ENCODE peak calls at places on chromosomes 1 and 21, in eight cellular contexts. One of them, this sample, is unnamed.
A peak's percentile ranks its signal among the peaks of the same experiment; 100 is the strongest.

GRCh38 chr1:183840140-183840539 is 35.2 kb downstream of the RGL1 start:
- DNase-seq in neural progenitor cell: no peak
- DNase-seq in upper lobe of right lung: no peak
- DNase-seq in RWPE1: peak; percentile 41
- DNase-seq in gastrocnemius medialis: no peak
- DNase-seq in breast epithelium: no peak
- DNase-seq in heart right ventricle: no peak
- DNase-seq in fibroblast of lung: peak; percentile 81
- DNase-seq in this sample: no peak

GRCh38 chr1:222910699-222911098 is 95.9 kb downstream of the DISP1 start:
- DNase-seq in heart right ventricle: no peak
- DNase-seq in breast epithelium: no peak
- DNase-seq in gastrocnemius medialis: no peak
- DNase-seq in upper lobe of right lung: no peak
- DNase-seq in fibroblast of lung: peak; percentile 77
- DNase-seq in RWPE1: no peak
- DNase-seq in neural progenitor cell: no peak
- DNase-seq in this sample: no peak

GRCh38 chr1:210053126-210053525 is 115.1 kb downstream of the SYT14 start:
- DNase-seq in heart right ventricle: no peak
- DNase-seq in RWPE1: no peak
- DNase-seq in neural progenitor cell: no peak
- DNase-seq in breast epithelium: no peak
- DNase-seq in gastrocnemius medialis: no peak
- DNase-seq in upper lobe of right lung: no peak
- DNase-seq in fibroblast of lung: no peak
- DNase-seq in this sample: no peak

GRCh38 chr1:55374801-55375616 is 159.8 kb upstream of the USP24 start:
- DNase-seq in neural progenitor cell: no peak
- DNase-seq in fibroblast of lung: no peak
- DNase-seq in RWPE1: peak; percentile 24
- DNase-seq in upper lobe of right lung: no peak
- DNase-seq in heart right ventricle: no peak
- DNase-seq in gastrocnemius medialis: peak; percentile 74
- DNase-seq in breast epithelium: no peak
- DNase-seq in this sample: no peak

GRCh38 chr1:202625416-202626360 is 84.6 kb downstream of the SYT2 start:
- DNase-seq in fibroblast of lung: peak; percentile 57
- DNase-seq in heart right ventricle: peak; percentile 79
- DNase-seq in breast epithelium: peak; percentile 36
- DNase-seq in neural progenitor cell: peak; percentile 85
- DNase-seq in upper lobe of right lung: peak; percentile 83
- DNase-seq in gastrocnemius medialis: peak; percentile 61
- DNase-seq in RWPE1: peak; percentile 72
- DNase-seq in this sample: peak; percentile 70

GRCh38 chr21:29299046-29299905 is 554 bp downstream of the BACH1 start:
- DNase-seq in neural progenitor cell: peak; percentile 78
- DNase-seq in RWPE1: peak; percentile 49
- DNase-seq in heart right ventricle: peak; percentile 65
- DNase-seq in gastrocnemius medialis: peak; percentile 64
- DNase-seq in breast epithelium: peak; percentile 36
- DNase-seq in upper lobe of right lung: peak; percentile 86
- DNase-seq in fibroblast of lung: peak; percentile 63
- DNase-seq in this sample: peak; percentile 70

GRCh38 chr1:42830631-42831030 is 13.4 kb upstream of the SVBP start:
- DNase-seq in gastrocnemius medialis: no peak
- DNase-seq in RWPE1: no peak
- DNase-seq in breast epithelium: no peak
- DNase-seq in fibroblast of lung: no peak
- DNase-seq in heart right ventricle: no peak
- DNase-seq in upper lobe of right lung: no peak
- DNase-seq in neural progenitor cell: no peak
- DNase-seq in this sample: no peak

GRCh38 chr1:151720974-151721787 is at the start of gene RIIAD1:
- DNase-seq in gastrocnemius medialis: no peak
- DNase-seq in RWPE1: peak; percentile 42
- DNase-seq in fibroblast of lung: peak; percentile 10
- DNase-seq in neural progenitor cell: peak; percentile 89
- DNase-seq in breast epithelium: no peak
- DNase-seq in upper lobe of right lung: no peak
- DNase-seq in heart right ventricle: peak; percentile 51
- DNase-seq in this sample: no peak

DNA sequence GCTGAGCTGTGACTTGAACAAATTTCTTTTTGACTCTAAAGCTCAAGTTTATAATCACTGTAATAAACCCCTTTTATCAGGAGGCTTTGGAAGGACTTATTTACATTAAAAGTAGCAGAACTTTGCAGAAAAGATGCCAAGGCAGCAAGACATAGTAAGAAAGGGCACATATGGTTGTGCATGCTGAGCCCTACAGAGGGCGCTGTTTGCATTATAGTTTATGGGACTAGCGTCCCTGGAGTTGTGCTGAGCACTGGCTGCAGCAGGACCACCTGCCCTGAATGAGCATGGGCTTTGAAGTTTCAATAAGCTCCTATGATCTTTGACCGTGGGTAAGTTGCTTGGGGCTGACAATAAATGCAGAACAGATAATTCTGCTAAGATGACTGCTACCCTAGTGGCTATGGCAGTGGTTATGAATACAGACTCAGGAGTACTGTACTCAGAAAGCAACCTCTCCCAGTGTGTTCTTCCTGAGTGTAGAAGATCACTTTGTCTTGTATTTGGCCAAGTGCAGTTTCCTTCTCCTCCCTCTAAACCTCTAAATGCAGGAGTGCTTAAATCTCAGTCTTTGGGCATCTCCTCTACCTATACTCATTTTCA is 45.4 kb upstream of the USP1 start:
- DNase-seq in neural progenitor cell: peak; percentile 85
- DNase-seq in fibroblast of lung: no peak
- DNase-seq in heart right ventricle: no peak
- DNase-seq in RWPE1: no peak
- DNase-seq in gastrocnemius medialis: no peak
- DNase-seq in upper lobe of right lung: no peak
- DNase-seq in breast epithelium: no peak
- DNase-seq in this sample: no peak
- TF ChIP-seq CTCF in neural progenitor cell: peak; percentile 85
- TF ChIP-seq CTCF in fibroblast of lung: peak; percentile 29
- TF ChIP-seq CTCF in heart right ventricle: no peak
- TF ChIP-seq CTCF in RWPE1: no peak
- TF ChIP-seq CTCF in gastrocnemius medialis: peak; percentile 23
- TF ChIP-seq CTCF in upper lobe of right lung: peak; percentile 34
- TF ChIP-seq CTCF in breast epithelium: no peak
- TF ChIP-seq CTCF in this sample: no peak

GRCh38 chr1:19485362-19486187 is at the start of gene CAPZB:
- DNase-seq in RWPE1: peak; percentile 96
- DNase-seq in breast epithelium: peak; percentile 92
- DNase-seq in upper lobe of right lung: peak; percentile 98
- DNase-seq in fibroblast of lung: peak; percentile 83
- DNase-seq in gastrocnemius medialis: peak; percentile 93
- DNase-seq in neural progenitor cell: peak; percentile 97
- DNase-seq in heart right ventricle: peak; percentile 97
- DNase-seq in this sample: peak; percentile 95

GRCh38 chr1:19483261-19483660 is 2.1 kb downstream of the CAPZB start:
- DNase-seq in neural progenitor cell: no peak
- DNase-seq in RWPE1: no peak
- DNase-seq in heart right ventricle: no peak
- DNase-seq in gastrocnemius medialis: no peak
- DNase-seq in upper lobe of right lung: no peak
- DNase-seq in breast epithelium: no peak
- DNase-seq in fibroblast of lung: no peak
- DNase-seq in this sample: no peak

GRCh38 chr1:19483691-19484090 is 1.6 kb downstream of the CAPZB start:
- DNase-seq in fibroblast of lung: no peak
- DNase-seq in RWPE1: no peak
- DNase-seq in neural progenitor cell: no peak
- DNase-seq in heart right ventricle: no peak
- DNase-seq in upper lobe of right lung: no peak
- DNase-seq in gastrocnemius medialis: no peak
- DNase-seq in breast epithelium: no peak
- DNase-seq in this sample: no peak

GRCh38 chr1:19484793-19485361 is 462 bp downstream of the CAPZB start:
- DNase-seq in breast epithelium: no peak
- DNase-seq in heart right ventricle: no peak
- DNase-seq in RWPE1: peak; percentile 41
- DNase-seq in gastrocnemius medialis: peak; percentile 32
- DNase-seq in neural progenitor cell: peak; percentile 65
- DNase-seq in upper lobe of right lung: no peak
- DNase-seq in fibroblast of lung: no peak
- DNase-seq in this sample: peak; percentile 49

DNA sequence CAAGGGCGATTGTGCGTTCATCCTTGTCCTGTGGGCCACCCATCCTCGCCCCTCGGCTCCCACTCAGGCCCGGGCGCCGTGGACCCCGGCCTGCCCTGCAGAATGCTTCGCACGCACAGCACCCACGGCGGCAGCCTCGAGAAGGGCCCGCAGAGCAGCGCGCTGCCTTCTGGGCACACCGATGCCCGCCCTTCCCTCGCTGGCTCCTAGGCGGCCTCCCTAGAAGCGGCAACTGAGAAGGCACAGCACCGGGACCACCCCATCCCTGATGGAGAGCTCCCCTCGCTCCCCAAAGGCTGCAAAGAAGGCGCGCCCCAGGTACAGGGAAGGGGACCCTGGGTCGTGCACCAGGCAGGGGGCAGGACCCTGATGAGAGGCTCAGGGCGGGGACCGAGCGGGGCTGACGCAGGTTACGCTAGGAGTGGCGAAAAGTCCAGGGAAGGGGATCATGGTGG is 974 bp downstream of the CAPZB start:
- DNase-seq in breast epithelium: no peak
- DNase-seq in upper lobe of right lung: peak; percentile 71
- DNase-seq in gastrocnemius medialis: no peak
- DNase-seq in neural progenitor cell: peak; percentile 49
- DNase-seq in heart right ventricle: peak; percentile 26
- DNase-seq in RWPE1: peak; percentile 12
- DNase-seq in fibroblast of lung: no peak
- DNase-seq in this sample: peak; percentile 40
- H3K27ac ChIP-seq in breast epithelium: peak overlapping the region; percentile 100
- H3K27ac ChIP-seq in upper lobe of right lung: peak overlapping the region; percentile 95
- H3K27ac ChIP-seq in gastrocnemius medialis: peak overlapping the region; percentile 87
- H3K27ac ChIP-seq in neural progenitor cell: no peak overlapping the region
- H3K27ac ChIP-seq in heart right ventricle: peak overlapping the region; percentile 100
- H3K27ac ChIP-seq in RWPE1: peak overlapping the region; percentile 95
- H3K27ac ChIP-seq in fibroblast of lung: peak overlapping the region; percentile 94
- H3K27ac ChIP-seq in this sample: peak overlapping the region; percentile 94

GRCh38 chr1:35215346-35215745 is 22.4 kb upstream of the SFPQ start:
- DNase-seq in gastrocnemius medialis: no peak
- DNase-seq in upper lobe of right lung: no peak
- DNase-seq in RWPE1: no peak
- DNase-seq in fibroblast of lung: no peak
- DNase-seq in breast epithelium: no peak
- DNase-seq in heart right ventricle: no peak
- DNase-seq in neural progenitor cell: no peak
- DNase-seq in this sample: no peak

GRCh38 chr1:35222322-35223108 is 29.6 kb upstream of the SFPQ start:
- DNase-seq in gastrocnemius medialis: no peak
- DNase-seq in heart right ventricle: no peak
- DNase-seq in neural progenitor cell: no peak
- DNase-seq in breast epithelium: no peak
- DNase-seq in RWPE1: no peak
- DNase-seq in upper lobe of right lung: no peak
- DNase-seq in fibroblast of lung: peak; percentile 67
- DNase-seq in this sample: no peak

GRCh38 chr1:35226546-35226945 is 33.6 kb upstream of the SFPQ start:
- DNase-seq in upper lobe of right lung: no peak
- DNase-seq in heart right ventricle: no peak
- DNase-seq in breast epithelium: no peak
- DNase-seq in RWPE1: no peak
- DNase-seq in neural progenitor cell: no peak
- DNase-seq in fibroblast of lung: no peak
- DNase-seq in gastrocnemius medialis: no peak
- DNase-seq in this sample: no peak

GRCh38 chr1:35223109-35223630 is 30.2 kb upstream of the SFPQ start:
- DNase-seq in neural progenitor cell: no peak
- DNase-seq in heart right ventricle: no peak
- DNase-seq in gastrocnemius medialis: no peak
- DNase-seq in RWPE1: no peak
- DNase-seq in fibroblast of lung: no peak
- DNase-seq in upper lobe of right lung: no peak
- DNase-seq in breast epithelium: no peak
- DNase-seq in this sample: no peak

DNA sequence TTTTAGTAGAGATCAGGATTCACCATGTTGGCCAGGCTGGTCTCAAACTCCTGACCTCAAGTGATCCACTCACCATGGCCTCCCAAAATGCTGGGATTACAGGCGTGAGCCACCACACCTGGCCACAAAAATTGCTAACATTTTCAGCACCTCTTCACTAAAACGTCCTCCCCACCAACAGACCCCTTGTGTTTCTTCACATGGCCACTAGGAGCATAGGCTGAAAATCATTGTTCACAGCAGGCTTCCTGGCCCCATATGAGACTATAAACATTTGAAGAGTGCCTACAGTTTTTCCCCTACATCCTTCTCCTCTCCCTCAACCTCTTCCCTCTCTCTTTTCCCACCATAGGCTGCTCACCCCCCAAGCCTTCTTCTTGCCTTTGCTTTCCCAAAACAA is 28.0 kb upstream of the SFPQ start:
- DNase-seq in heart right ventricle: no peak
- DNase-seq in gastrocnemius medialis: no peak
- DNase-seq in breast epithelium: no peak
- DNase-seq in neural progenitor cell: peak; percentile 41
- DNase-seq in RWPE1: peak; percentile 36
- DNase-seq in upper lobe of right lung: no peak
- DNase-seq in fibroblast of lung: peak; percentile 10
- DNase-seq in this sample: no peak
- TF ChIP-seq CTCF in heart right ventricle: no peak
- TF ChIP-seq CTCF in gastrocnemius medialis: no peak
- TF ChIP-seq CTCF in breast epithelium: no peak
- TF ChIP-seq CTCF in neural progenitor cell: peak; percentile 56
- TF ChIP-seq CTCF in RWPE1: peak; percentile 19
- TF ChIP-seq CTCF in upper lobe of right lung: peak; percentile 20
- TF ChIP-seq CTCF in fibroblast of lung: peak; percentile 19
- TF ChIP-seq CTCF in this sample: no peak

GRCh38 chr1:111145542-111145941 is 5.5 kb downstream of the CEPT1 start:
- DNase-seq in breast epithelium: no peak
- DNase-seq in heart right ventricle: no peak
- DNase-seq in neural progenitor cell: peak; percentile 6
- DNase-seq in RWPE1: no peak
- DNase-seq in upper lobe of right lung: no peak
- DNase-seq in gastrocnemius medialis: no peak
- DNase-seq in fibroblast of lung: no peak
- DNase-seq in this sample: no peak

GRCh38 chr1:111145963-111146768 is 6.1 kb downstream of the CEPT1 start:
- DNase-seq in fibroblast of lung: no peak
- DNase-seq in neural progenitor cell: no peak
- DNase-seq in RWPE1: no peak
- DNase-seq in breast epithelium: no peak
- DNase-seq in heart right ventricle: no peak
- DNase-seq in gastrocnemius medialis: no peak
- DNase-seq in upper lobe of right lung: no peak
- DNase-seq in this sample: no peak

GRCh38 chr1:111151838-111152237 is 11.8 kb downstream of the CEPT1 start:
- DNase-seq in fibroblast of lung: no peak
- DNase-seq in neural progenitor cell: no peak
- DNase-seq in upper lobe of right lung: no peak
- DNase-seq in breast epithelium: no peak
- DNase-seq in gastrocnemius medialis: no peak
- DNase-seq in heart right ventricle: no peak
- DNase-seq in RWPE1: no peak
- DNase-seq in this sample: no peak

GRCh38 chr1:111148376-111148881 is 8.4 kb downstream of the CEPT1 start:
- DNase-seq in heart right ventricle: no peak
- DNase-seq in breast epithelium: no peak
- DNase-seq in RWPE1: no peak
- DNase-seq in gastrocnemius medialis: no peak
- DNase-seq in upper lobe of right lung: no peak
- DNase-seq in neural progenitor cell: no peak
- DNase-seq in fibroblast of lung: no peak
- DNase-seq in this sample: no peak

DNA sequence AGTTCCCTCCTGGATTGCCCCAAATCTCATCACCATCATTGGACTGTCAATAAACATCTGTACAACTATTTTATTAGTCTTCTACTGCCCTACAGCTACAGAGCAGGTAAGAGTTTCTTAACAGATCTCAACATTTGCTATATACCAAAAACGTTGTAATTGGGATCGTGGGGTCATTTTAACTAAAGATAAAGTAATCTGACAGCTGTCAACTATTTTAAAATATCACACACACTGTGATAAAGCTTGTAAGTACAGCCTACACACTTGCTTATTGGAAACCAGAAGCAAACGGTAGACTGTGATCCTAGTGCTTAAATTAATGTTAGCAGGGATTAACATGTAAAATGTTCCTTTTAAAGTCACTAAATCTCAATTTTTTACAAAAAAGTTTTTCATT is 7.9 kb downstream of the CEPT1 start:
- DNase-seq in breast epithelium: no peak
- DNase-seq in RWPE1: no peak
- DNase-seq in gastrocnemius medialis: no peak
- DNase-seq in fibroblast of lung: no peak
- DNase-seq in upper lobe of right lung: no peak
- DNase-seq in neural progenitor cell: no peak
- DNase-seq in heart right ventricle: no peak
- DNase-seq in this sample: no peak
- H3K27ac ChIP-seq in breast epithelium: no peak overlapping the region
- H3K27ac ChIP-seq in RWPE1: no peak overlapping the region
- H3K27ac ChIP-seq in gastrocnemius medialis: no peak overlapping the region
- H3K27ac ChIP-seq in fibroblast of lung: no peak overlapping the region
- H3K27ac ChIP-seq in upper lobe of right lung: no peak overlapping the region
- H3K27ac ChIP-seq in neural progenitor cell: no peak overlapping the region
- H3K27ac ChIP-seq in heart right ventricle: no peak overlapping the region
- H3K27ac ChIP-seq in this sample: no peak overlapping the region

This sample was measured in left lung.